ENCODE peak calls at places on chromosomes 2 and 18, in six cellular contexts. M is SK-N-SH, S is cardiac muscle cell, H is tibial artery, V is NCI-H1436, P is A172. D is an unnamed sample.

GRCh38 chr18:48486762-48487161 is 52.1 kb upstream of the CTIF start:
- DNase-seq in S (peak), M (no peak), P (peak), V (no peak), H (no peak), D (no peak)

GRCh38 chr18:56910967-56911366 is 235.9 kb upstream of the BOD1L2 start:
- DNase-seq in H (no peak), P (no peak), M (no peak), V (no peak), S (no peak), D (no peak)

GRCh38 chr2:182763311-182763912 is 47.4 kb downstream of the DNAJC10 start:
- DNase-seq in S (peak), M (peak), P (peak), V (peak), H (no peak), D (peak)

GRCh38 chr2:109247340-109247739 is 118.3 kb downstream of the SH3RF3 start:
- DNase-seq in M (no peak), V (no peak), S (no peak), H (no peak), P (no peak), D (no peak)

GRCh38 chr2:12211326-12212170 is 465.1 kb downstream of the LPIN1 start:
- DNase-seq in P (no peak), H (no peak), S (no peak), M (no peak), V (no peak), D (no peak)

GRCh38 chr2:149587950-149588487 is 444 bp upstream of the MMADHC start:
- DNase-seq in S (peak), V (no peak), P (no peak), H (no peak), M (peak), D (no peak)

GRCh38 chr18:4639628-4640310 is 184.7 kb upstream of the DLGAP1 start:
- DNase-seq in H (no peak), P (no peak), V (no peak), S (no peak), M (no peak), D (no peak)

GRCh38 chr2:120667981-120668380 is 67.7 kb upstream of the GLI2 start:
- DNase-seq in V (no peak), S (no peak), H (no peak), P (no peak), M (no peak), D (no peak)

GRCh38 chr2:64675860-64676259 is 22.1 kb upstream of the SERTAD2 start:
- DNase-seq in V (no peak), S (no peak), M (no peak), P (peak), H (no peak), D (no peak)

GRCh38 chr18:40215981-40216380 is 1739.1 kb upstream of the PIK3C3 start:
- DNase-seq in P (no peak), V (no peak), H (no peak), S (no peak), M (no peak), D (no peak)

GRCh38 chr2:115484483-115484882 is 1042.0 kb downstream of the DPP10 start:
- DNase-seq in P (no peak), S (no peak), M (no peak), H (no peak), V (no peak), D (no peak)

GRCh38 chr2:150570712-150571111 is 83.2 kb upstream of the RND3 start:
- DNase-seq in S (peak), V (no peak), H (no peak), M (no peak), P (peak), D (no peak)

GRCh38 chr2:43284967-43285366 is 58.6 kb upstream of the ZFP36L2 start:
- DNase-seq in M (no peak), S (no peak), H (no peak), P (no peak), V (no peak), D (no peak)

GRCh38 chr2:225074919-225075681 is 32.8 kb upstream of the DOCK10 start:
- DNase-seq in V (no peak), M (no peak), H (no peak), S (no peak), P (no peak), D (no peak)

GRCh38 chr2:215695876-215696275 is 260.0 kb upstream of the FN1 start:
- DNase-seq in M (no peak), H (no peak), P (no peak), S (no peak), V (no peak), D (no peak)

GRCh38 chr18:51621103-51621969 is 423.9 kb upstream of the MEX3C start:
- DNase-seq in P (peak), M (peak), H (no peak), V (peak), S (peak), D (peak)

GRCh38 chr2:189830510-189830909 is 46.3 kb downstream of the PMS1 start:
- DNase-seq in V (no peak), S (no peak), M (no peak), P (no peak), H (no peak), D (no peak)

GRCh38 chr2:72605836-72606442 is 219.9 kb downstream of the EXOC6B start:
- DNase-seq in P (peak), V (no peak), M (peak), H (no peak), S (peak), D (no peak)

GRCh38 chr2:112794131-112794733 is 9.9 kb upstream of the IL1A start:
- DNase-seq in P (peak), V (no peak), S (peak), M (no peak), H (no peak), D (no peak)

GRCh38 chr2:152961376-152961775 is 243.0 kb downstream of the ARL6IP6 start:
- DNase-seq in V (no peak), H (no peak), S (no peak), P (peak), M (no peak), D (no peak)

GRCh38 chr2:100976634-100977391 is 25.3 kb upstream of the RPL31 start:
- DNase-seq in V (no peak), P (peak), S (no peak), M (no peak), H (peak), D (no peak)